ENCODE peak calls at places on chromosome 1, in four cellular contexts. D is small intestine, C is neural progenitor cell, R is hepatocyte. X is an unnamed sample.

GRCh38 chr1:172818841-172819527 is 160.1 kb downstream of the FASLG start:
- DNase-seq in D (no peak), C (no peak), R (no peak), X (no peak)

GRCh38 chr1:27403065-27403726 is 10.8 kb downstream of the GPR3 start:
- DNase-seq in R (peak), D (no peak), C (peak), X (peak)

GRCh38 chr1:182426442-182427430 is 23.2 kb upstream of the RGSL1 start:
- DNase-seq in R (no peak), C (no peak), D (no peak), X (no peak)

GRCh38 chr1:206842851-206843250 is 22.6 kb upstream of the IL20 start:
- DNase-seq in R (peak), C (peak), D (no peak), X (no peak)

GRCh38 chr1:94115254-94115899 is 5.6 kb downstream of the ABCA4 start:
- DNase-seq in R (no peak), C (no peak), D (no peak), X (no peak)

GRCh38 chr1:208534604-208534907 is 290.4 kb upstream of the PLXNA2 start:
- DNase-seq in C (no peak), D (no peak), R (no peak), X (no peak)

GRCh38 chr1:2148691-2149090 is 45.9 kb downstream of the FAAP20 start:
- DNase-seq in D (peak), C (no peak), R (no peak), X (no peak)

GRCh38 chr1:206540044-206540758 is 32.9 kb downstream of the RASSF5 start:
- DNase-seq in D (peak), R (no peak), C (no peak), X (peak)

GRCh38 chr1:233707153-233707905 is 93.4 kb downstream of the KCNK1 start:
- DNase-seq in D (peak), R (peak), C (no peak), X (peak)

GRCh38 chr1:172322219-172323061 is 98.0 kb upstream of the C1orf105 start:
- DNase-seq in C (no peak), R (peak), D (no peak), X (no peak)

GRCh38 chr1:152479792-152480595 is 30.6 kb upstream of the LCE5A start:
- DNase-seq in D (peak), C (no peak), R (no peak), X (peak)

GRCh38 chr1:2403273-2403672 is 9.1 kb downstream of the PEX10 start:
- DNase-seq in D (no peak), R (no peak), C (no peak), X (no peak)

GRCh38 chr1:8831329-8831728 is 13.9 kb upstream of the RERE start:
- DNase-seq in C (no peak), R (no peak), D (no peak), X (no peak)

GRCh38 chr1:94832446-94832845 is 12.3 kb downstream of the SLC44A3 start:
- DNase-seq in D (no peak), C (no peak), R (no peak), X (no peak)

GRCh38 chr1:42146916-42147320 is 6.3 kb upstream of the GUCA2B start:
- DNase-seq in R (peak), C (peak), D (peak), X (peak)

GRCh38 chr1:147079400-147080012 is 92.8 kb downstream of the PRKAB2 start:
- DNase-seq in D (no peak), C (no peak), R (no peak), X (no peak)

GRCh38 chr1:173175514-173176146 is 31.5 kb downstream of the TNFSF4 start:
- DNase-seq in R (no peak), D (no peak), C (no peak), X (no peak)

GRCh38 chr1:224635356-224635755 is 19.2 kb downstream of the CNIH3 start:
- DNase-seq in D (no peak), C (no peak), R (peak), X (no peak)

GRCh38 chr1:37958690-37959089 is 11.8 kb upstream of the INPP5B start:
- DNase-seq in R (no peak), C (no peak), D (no peak), X (no peak)

GRCh38 chr1:107277022-107277421 is 136.2 kb downstream of the NTNG1 start:
- DNase-seq in D (peak), R (peak), C (peak), X (peak)

GRCh38 chr1:185735667-185736105 is 1.5 kb downstream of the HMCN1 start:
- DNase-seq in C (no peak), R (no peak), D (no peak), X (no peak)

GRCh38 chr1:69671363-69672010 is 103.8 kb downstream of the LRRC7 start:
- DNase-seq in D (no peak), R (no peak), C (no peak), X (no peak)

GRCh38 chr1:93362237-93362636 is 16.5 kb downstream of the DR1 start:
- DNase-seq in D (peak), R (no peak), C (no peak), X (no peak)

GRCh38 chr1:91730781-91731732 is 154.9 kb downstream of the TGFBR3 start:
- DNase-seq in D (no peak), R (peak), C (peak), X (no peak)

GRCh38 chr1:91729621-91730348 is 156.2 kb downstream of the TGFBR3 start:
- DNase-seq in R (no peak), D (no peak), C (no peak), X (no peak)

GRCh38 chr1:91731815-91732214 is 154.1 kb downstream of the TGFBR3 start:
- DNase-seq in R (no peak), D (no peak), C (no peak), X (no peak)

GRCh38 chr1:91732991-91733390 is 153.0 kb downstream of the TGFBR3 start:
- DNase-seq in R (no peak), D (no peak), C (no peak), X (no peak)

DNA sequence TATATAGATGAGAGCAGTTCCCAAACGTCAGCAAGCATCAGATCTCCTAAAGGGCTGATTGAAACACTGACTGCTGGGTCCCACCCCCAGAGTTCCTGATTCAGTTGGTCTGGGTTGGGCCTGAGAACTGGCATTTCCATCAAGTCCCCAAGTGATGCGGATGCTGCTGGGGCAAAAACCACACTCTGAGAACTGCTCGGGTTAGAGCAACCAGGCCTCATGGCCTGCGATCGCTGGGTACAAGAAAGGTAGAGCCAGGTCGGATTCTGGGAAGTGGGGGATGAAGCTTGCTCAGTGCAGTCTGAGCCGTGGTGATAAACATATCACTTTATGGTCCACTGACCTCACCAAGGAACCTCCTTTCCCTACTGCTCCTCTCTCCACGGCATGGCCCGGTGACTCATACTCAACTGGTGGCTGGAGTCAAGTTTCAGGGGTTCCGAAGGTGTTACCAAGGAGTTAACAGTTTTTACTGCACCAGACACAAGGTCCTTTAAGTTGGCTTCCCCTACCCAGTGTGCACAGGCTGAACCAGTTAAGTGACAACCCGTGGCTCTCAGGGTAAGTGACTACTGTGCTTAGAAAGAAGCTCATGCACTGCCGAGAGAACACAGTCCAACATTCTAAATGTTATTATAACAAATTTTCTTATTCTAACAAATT is 153.5 kb downstream of the TGFBR3 start:
- DNase-seq in C (no peak), R (peak), D (peak), X (no peak)
- H3K27ac ChIP-seq in C (no peak), R (peak), D (no peak), X (no peak)

GRCh38 chr1:15151871-15152270 is 1.7 kb upstream of the TMEM51 start:
- DNase-seq in R (no peak), D (no peak), C (no peak), X (no peak)
- H3K27ac ChIP-seq in R (peak), D (no peak), C (no peak), X (peak)

DNA sequence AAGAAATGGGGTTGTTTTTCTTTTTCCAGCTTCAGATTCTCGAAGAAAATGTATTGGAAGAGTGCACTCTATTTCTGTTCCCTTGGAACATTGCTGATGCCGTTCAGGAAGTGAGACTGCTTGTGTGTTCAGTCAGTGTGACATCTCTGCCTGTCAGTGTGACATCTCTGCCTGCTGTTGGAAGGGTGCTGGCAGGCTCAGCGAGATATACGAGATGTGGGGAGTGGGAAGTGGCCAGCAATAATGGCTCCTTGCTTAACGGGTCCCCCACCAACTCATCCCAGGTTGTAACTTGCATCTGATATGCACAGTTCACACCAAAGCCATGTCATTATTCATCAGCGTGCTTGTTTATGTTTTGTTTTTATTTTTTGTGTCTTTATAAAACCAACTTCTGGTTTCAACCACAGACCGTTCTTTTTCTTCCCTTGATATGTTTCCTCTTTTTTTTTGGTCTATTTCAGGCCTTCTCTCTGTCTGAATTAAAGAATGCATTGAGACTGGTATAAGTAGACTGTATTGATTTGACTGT is 145.4 kb downstream of the GALNT2 start:
- DNase-seq in D (no peak), R (no peak), C (no peak), X (no peak)
- H3K27ac ChIP-seq in D (no peak), R (no peak), C (no peak), X (no peak)

GRCh38 chr1:32198237-32199042 is 2.0 kb upstream of the CCDC28B start:
- DNase-seq in D (no peak), R (no peak), C (no peak), X (no peak)

GRCh38 chr1:32195972-32196823 is 4.2 kb upstream of the CCDC28B start:
- DNase-seq in D (no peak), C (no peak), R (no peak), X (no peak)

GRCh38 chr1:32195531-32195930 is 4.9 kb upstream of the CCDC28B start:
- DNase-seq in D (no peak), R (no peak), C (no peak), X (no peak)

GRCh38 chr1:32197837-32198236 is 2.6 kb upstream of the CCDC28B start:
- DNase-seq in D (no peak), R (no peak), C (no peak), X (no peak)

DNA sequence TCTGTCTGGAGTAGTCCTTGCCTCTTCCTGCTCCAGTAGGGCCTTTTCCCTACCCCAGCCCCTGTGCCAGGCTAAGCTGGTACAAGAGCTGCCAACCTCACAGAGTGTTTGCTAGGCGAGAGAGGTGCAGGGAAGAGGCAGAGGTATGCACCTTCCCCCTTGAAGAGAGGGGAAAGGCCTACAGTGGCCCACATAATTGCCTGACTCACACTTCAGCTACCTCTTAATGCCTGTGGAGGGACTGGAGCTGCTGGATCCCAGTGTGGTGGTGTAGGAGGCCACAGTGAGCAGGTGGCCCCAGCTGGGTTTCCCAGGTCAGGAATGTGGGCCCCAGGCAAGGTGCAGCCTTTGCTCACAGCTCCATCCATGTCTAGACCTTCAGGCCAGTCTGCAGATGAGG is 3.3 kb upstream of the CCDC28B start:
- DNase-seq in D (no peak), C (no peak), R (no peak), X (no peak)
- H3K27ac ChIP-seq in D (no peak), C (peak), R (no peak), X (no peak)

X was measured in colonic mucosa.